ENCODE peak calls at places on chromosomes 13 and 19, in ten cellular contexts. O is Caco-2; U is stimulated activated CD4-positive, alpha-beta T cell treated with anti-CD3 and anti-CD28 coated beads, Interleukin-4, amount 100 ng/mL, for 4 hours; B is NCI-H510A treated with DMSO at 0.1 percent for 48 hours; K is activated T-helper 1 cell treated with anti-CD3 and anti-CD28 coated beads, Interleukin-12 subunit alpha, Interleukin-12 subunit beta, Interleukin-2, Interleukin-4 antibody, amounts not matched to agents 30 ng/mL and 10 ng/mL and 1 ng/mL, durations not matched to agents 14 hours and 24 hours and 36 hours; E is T-helper 1 cell; M is activated CD4-positive, alpha-beta T cell treated with anti-CD3 and anti-CD28 coated beads, Interleukin-2, amount 10 ng/mL, durations not matched to agents 7 days and 5 days; G is HFF-Myc; R is fibroblast of pulmonary artery; X is PC-3. V is an unnamed sample.

GRCh38 chr19:19463348-19464117 is 51.8 kb downstream of the TSSK6 start:
- DNase-seq in O (no peak), U (no peak), B (no peak), K (no peak), E (no peak), M (no peak), G (no peak), R (peak; percentile 69), X (no peak), V (no peak)

GRCh38 chr13:41200126-41200525 is 5.8 kb upstream of the KBTBD7 start:
- DNase-seq in O (no peak), U (no peak), B (no peak), K (no peak), E (no peak), M (no peak), G (no peak), R (no peak), X (no peak), V (no peak)

GRCh38 chr13:50393641-50394040 is 378.4 kb downstream of the KCNRG start:
- DNase-seq in O (no peak), U (no peak), B (peak; percentile 68), K (no peak), E (no peak), M (no peak), G (no peak), R (peak; percentile 18), X (no peak), V (no peak)

GRCh38 chr19:9836021-9836420 is 903 bp downstream of the PIN1 start:
- DNase-seq in O (no peak), U (no peak), B (no peak), K (no peak), E (no peak), M (no peak), G (peak; percentile 25), R (peak; percentile 44), X (peak; percentile 59), V (no peak)

GRCh38 chr13:30077338-30077737 is 226.9 kb upstream of the UBL3 start:
- DNase-seq in O (no peak), U (no peak), B (no peak), K (no peak), E (no peak), M (no peak), G (no peak), R (no peak), X (no peak), V (no peak)

GRCh38 chr19:42396248-42396541 is 6.1 kb upstream of the CNFN start:
- DNase-seq in O (no peak), U (no peak), B (peak; percentile 83), K (no peak), E (no peak), M (no peak), G (no peak), R (no peak), X (no peak), V (no peak)

GRCh38 chr13:74847966-74848365 is 634.0 kb downstream of the TBC1D4 start:
- DNase-seq in O (no peak), U (no peak), B (no peak), K (no peak), E (no peak), M (no peak), G (no peak), R (no peak), X (no peak), V (no peak)

GRCh38 chr13:72637561-72637960 is 89.9 kb downstream of the MZT1 start:
- DNase-seq in O (no peak), U (no peak), B (no peak), K (no peak), E (no peak), M (no peak), G (no peak), R (no peak), X (no peak), V (no peak)

GRCh38 chr13:99867535-99868271 is 103.9 kb downstream of the ZIC5 start:
- DNase-seq in O (no peak), U (no peak), B (no peak), K (no peak), E (no peak), M (no peak), G (no peak), R (no peak), X (no peak), V (no peak)

GRCh38 chr19:45424191-45425058 is 708 bp upstream of the ERCC1 start:
- DNase-seq in O (peak; percentile 78), U (no peak), B (peak; percentile 57), K (no peak), E (no peak), M (peak; percentile 25), G (peak; percentile 93), R (peak; percentile 93), X (peak; percentile 95), V (peak; percentile 86)